ENCODE peak calls at places on chromosomes 6 and 20, in four cellular contexts. I, U, X and W are unnamed samples.

GRCh38 chr6:40933864-40934263 is 105.2 kb downstream of the UNC5CL start:
- DNase-seq in I (no peak), U (no peak), X (no peak), W (no peak)

GRCh38 chr6:797479-798077 is 104.6 kb upstream of the EXOC2 start:
- DNase-seq in I (peak; percentile 25), U (peak; percentile 37), X (peak; percentile 55), W (peak; percentile 60)

GRCh38 chr6:113630738-113631535 is 226.2 kb upstream of the MARCKS start:
- DNase-seq in I (peak; percentile 68), U (no peak), X (peak; percentile 17), W (peak; percentile 18)

GRCh38 chr6:141764388-141764787 is 368.3 kb upstream of the GJE1 start:
- DNase-seq in I (no peak), U (no peak), X (no peak), W (no peak)

GRCh38 chr6:16505711-16506362 is 255.4 kb downstream of the ATXN1 start:
- DNase-seq in I (peak; percentile 81), U (no peak), X (peak; percentile 21), W (no peak)

GRCh38 chr20:24891546-24892393 is 57.3 kb upstream of the CST7 start:
- DNase-seq in I (no peak), U (no peak), X (no peak), W (no peak)

GRCh38 chr20:46343358-46344357 is 35.4 kb upstream of the CDH22 start:
- DNase-seq in I (no peak), U (no peak), X (no peak), W (no peak)

GRCh38 chr6:156686429-156686939 is 90.7 kb upstream of the ARID1B start:
- DNase-seq in I (peak; percentile 60), U (peak; percentile 14), X (peak; percentile 21), W (peak; percentile 58)

GRCh38 chr6:136284909-136285308 is 4.7 kb downstream of the BCLAF1 start:
- DNase-seq in I (peak; percentile 49), U (no peak), X (no peak), W (no peak)

GRCh38 chr6:42441661-42442081 is 10.1 kb downstream of the TRERF1 start:
- DNase-seq in I (peak; percentile 20), U (no peak), X (no peak), W (no peak)

GRCh38 chr6:25017486-25017885 is 81.7 kb upstream of the RIPOR2 start:
- DNase-seq in I (peak; percentile 58), U (no peak), X (no peak), W (no peak)

GRCh38 chr6:139131736-139132285 is 3.1 kb upstream of the HECA start:
- DNase-seq in I (no peak), U (no peak), X (no peak), W (no peak)

GRCh38 chr6:37868447-37868825 is 48.9 kb downstream of the ZFAND3 start:
- DNase-seq in I (peak; percentile 92), U (no peak), X (no peak), W (no peak)

GRCh38 chr6:37558158-37558557 is 58.5 kb upstream of the CCDC167 start:
- DNase-seq in I (no peak), U (no peak), X (no peak), W (no peak)

GRCh38 chr20:51720854-51721253 is 47.3 kb downstream of the ATP9A start:
- DNase-seq in I (no peak), U (no peak), X (no peak), W (no peak)

GRCh38 chr6:72953901-72954494 is 271.3 kb downstream of the KHDC1L start:
- DNase-seq in I (peak; percentile 82), U (no peak), X (no peak), W (peak; percentile 2)

GRCh38 chr20:60138263-60139127 is 180.3 kb downstream of the CDH26 start:
- DNase-seq in I (peak; percentile 27), U (no peak), X (no peak), W (peak; percentile 32)

GRCh38 chr6:6916598-6916997 is 191.2 kb upstream of the RREB1 start:
- DNase-seq in I (peak; percentile 13), U (no peak), X (no peak), W (no peak)

GRCh38 chr6:132937466-132937906 is 123.1 kb downstream of the RPS12 start:
- DNase-seq in I (peak; percentile 33), U (peak; percentile 21), X (peak; percentile 12), W (peak; percentile 56)

GRCh38 chr6:156807028-156807427 is 29.9 kb downstream of the ARID1B start:
- DNase-seq in I (no peak), U (no peak), X (no peak), W (no peak)

GRCh38 chr20:41348430-41349172 is 8.0 kb downstream of the LPIN3 start:
- DNase-seq in I (no peak), U (no peak), X (no peak), W (no peak)

GRCh38 chr20:19692685-19693119 is 65.4 kb upstream of the RIN2 start:
- DNase-seq in I (peak; percentile 41), U (peak; percentile 49), X (peak; percentile 42), W (no peak)

GRCh38 chr20:8757146-8757545 is 311.7 kb upstream of the PLCB4 start:
- DNase-seq in I (peak; percentile 84), U (no peak), X (no peak), W (no peak)

GRCh38 chr6:53944538-53944937 is 149.7 kb downstream of the LRRC1 start:
- DNase-seq in I (no peak), U (no peak), X (no peak), W (no peak)

GRCh38 chr6:139990865-139991264 is 616.4 kb upstream of the CITED2 start:
- DNase-seq in I (no peak), U (no peak), X (no peak), W (no peak)

GRCh38 chr6:94177429-94177828 is 758.1 kb upstream of the EPHA7 start:
- DNase-seq in I (no peak), U (no peak), X (no peak), W (no peak)

GRCh38 chr20:64244870-64245603 is 10.5 kb upstream of the PCMTD2 start:
- DNase-seq in I (no peak), U (peak; percentile 27), X (no peak), W (no peak)

GRCh38 chr20:50717974-50718761 is 13.2 kb upstream of the PARD6B start:
- DNase-seq in I (no peak), U (no peak), X (no peak), W (no peak)

GRCh38 chr20:53819973-53820451 is 226.4 kb upstream of the ZNF217 start:
- DNase-seq in I (no peak), U (no peak), X (no peak), W (no peak)

GRCh38 chr6:102619585-102619984 is 1226.1 kb downstream of the GRIK2 start:
- DNase-seq in I (peak; percentile 5), U (no peak), X (no peak), W (no peak)

GRCh38 chr6:148795563-148795962 is 48.7 kb downstream of the UST start:
- DNase-seq in I (no peak), U (no peak), X (no peak), W (no peak)

GRCh38 chr6:36129889-36130671 is at the start of gene MAPK13:
- DNase-seq in I (peak; percentile 15), U (no peak), X (no peak), W (no peak)
- H3K27ac ChIP-seq in I (peak within 1 kb of the TSS; percentile 53), U (no peak within 1 kb of the TSS), X (no peak within 1 kb of the TSS), W (peak within 1 kb of the TSS; percentile 88)

GRCh38 chr6:10692965-10693538 is 1.4 kb downstream of the C6orf52 start:
- DNase-seq in I (no peak), U (no peak), X (no peak), W (no peak)
- H3K4me3 ChIP-seq in I (peak overlapping the region; percentile 93), U (peak overlapping the region; percentile 87), X (peak overlapping the region; percentile 78), W (peak overlapping the region; percentile 99)

GRCh38 chr20:59007758-59008511 is 881 bp upstream of the CTSZ start:
- DNase-seq in I (no peak), U (no peak), X (peak; percentile 49), W (no peak)
- H3K27ac ChIP-seq in I (no peak overlapping the region), U (no peak overlapping the region), X (peak overlapping the region; percentile 80), W (no peak overlapping the region)

DNA sequence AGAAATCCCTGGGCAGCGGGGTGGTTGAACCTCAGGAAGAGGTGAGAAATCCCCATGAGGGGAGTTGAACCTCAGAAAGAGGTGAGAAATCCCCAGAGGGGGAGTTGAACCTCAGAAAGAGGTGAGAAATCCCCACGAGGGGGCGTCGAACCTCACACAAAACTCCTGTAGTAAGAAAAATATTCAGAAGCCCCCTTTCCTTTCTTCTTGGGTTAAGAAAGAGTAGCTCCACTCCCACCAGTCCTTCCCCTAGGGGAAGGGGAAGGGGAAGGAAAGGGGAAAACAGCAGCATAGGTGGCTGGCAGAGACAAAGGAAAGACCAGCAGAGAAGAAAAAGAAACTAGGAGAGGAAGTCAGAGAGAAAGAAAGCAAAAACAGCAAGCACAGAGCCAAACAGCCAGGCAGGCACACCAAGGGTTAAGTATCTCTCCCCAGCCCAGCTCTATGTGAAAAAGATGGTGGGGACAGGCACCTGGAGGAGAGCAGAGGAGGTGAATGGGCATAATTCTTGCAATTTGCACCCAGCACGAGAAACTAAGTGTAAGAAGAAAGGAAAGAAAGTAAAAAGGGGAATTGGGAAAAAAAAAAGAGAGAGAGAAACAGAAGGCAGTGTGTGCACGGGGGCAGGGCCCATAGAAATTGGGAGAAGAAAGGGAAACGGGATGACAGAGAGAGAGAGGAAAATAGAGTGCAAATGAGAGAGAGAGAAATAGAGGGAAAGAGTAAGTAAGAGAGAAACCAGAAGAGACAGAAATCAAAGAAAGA is 88.2 kb downstream of the PLG start:
- DNase-seq in I (no peak), U (no peak), X (no peak), W (peak; percentile 7)
- H3K4me3 ChIP-seq in I (no peak overlapping the region), U (no peak overlapping the region), X (no peak overlapping the region), W (no peak overlapping the region)

GRCh38 chr20:38926142-38926933 is at the start of gene FAM83D:
- DNase-seq in I (peak; percentile 97), U (peak; percentile 98), X (peak; percentile 94), W (peak; percentile 95)
- H3K27ac ChIP-seq in I (peak within 1 kb of the TSS; percentile 71), U (peak within 1 kb of the TSS; percentile 87), X (peak within 1 kb of the TSS; percentile 30), W (peak within 1 kb of the TSS; percentile 57)

DNA sequence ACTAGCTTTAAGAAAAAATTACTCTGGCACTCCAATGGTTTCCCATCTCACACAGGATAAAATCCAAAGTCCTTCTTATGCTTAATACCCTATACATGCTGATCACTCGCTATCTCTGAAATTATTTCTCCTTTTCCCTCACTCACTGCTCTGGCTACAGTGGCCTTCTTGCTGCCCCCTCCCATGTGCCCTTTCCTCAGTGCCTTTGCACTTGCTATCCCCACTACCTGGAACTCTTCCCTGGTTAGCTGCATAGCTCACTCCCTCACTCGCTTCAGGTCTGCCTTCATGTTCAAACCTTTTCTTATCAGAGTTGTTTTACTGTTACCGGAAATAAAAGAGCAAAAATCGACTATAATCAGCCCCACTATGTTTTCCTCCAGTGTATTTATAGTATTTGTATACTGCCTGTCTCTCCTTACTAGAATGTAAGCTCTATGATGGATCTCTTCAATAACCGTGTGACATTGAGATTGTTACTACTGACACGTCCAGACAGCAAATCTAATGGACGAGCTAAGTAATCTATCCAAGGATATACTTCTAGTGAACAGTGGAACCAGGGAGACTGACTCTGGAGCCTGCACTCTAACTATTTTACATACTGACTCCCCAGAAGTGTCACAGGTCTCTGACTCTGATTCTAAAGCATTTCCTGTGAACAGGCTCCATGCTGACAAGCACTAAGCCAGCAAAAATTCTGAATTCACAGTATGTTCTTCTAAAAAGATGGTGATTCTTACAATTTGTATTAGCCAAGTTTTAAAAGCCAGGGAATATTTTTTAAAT is 25.1 kb downstream of the FKBP5 start:
- DNase-seq in I (peak; percentile 87), U (no peak), X (no peak), W (no peak)
- H3K4me3 ChIP-seq in I (no peak overlapping the region), U (no peak overlapping the region), X (no peak overlapping the region), W (peak overlapping the region; percentile 65)